ENCODE peak calls at places on chromosomes 1 and 21, in five cellular contexts. E is effector CD4-positive, alpha-beta T cell; R is AG20443; M is stimulated activated CD4-positive, alpha-beta T cell treated with anti-CD3 and anti-CD28 coated beads, Interleukin-12 subunit alpha, Interleukin-12 subunit beta, amount 100 ng/mL, for 48 hours; Y is CD4-positive, alpha-beta memory T cell. W is an unnamed sample.

GRCh38 chr1:186325239-186325638 is 49.8 kb downstream of the TPR start:
- DNase-seq in E (no peak), R (no peak), Y (peak; percentile 28), M (no peak), W (peak; percentile 12)

GRCh38 chr1:5889901-5890300 is 102.3 kb downstream of the NPHP4 start:
- DNase-seq in E (no peak), Y (no peak), R (no peak), M (no peak), W (no peak)

GRCh38 chr1:117967472-117967871 is 37.9 kb downstream of the WDR3 start:
- DNase-seq in M (no peak), Y (no peak), E (no peak), R (peak; percentile 37), W (no peak)

GRCh38 chr1:116706123-116706522 is 38.6 kb upstream of the IGSF3 start:
- DNase-seq in Y (no peak), M (no peak), E (no peak), R (no peak), W (no peak)

GRCh38 chr21:38438476-38438893 is 59.8 kb downstream of the ERG start:
- DNase-seq in E (no peak), M (no peak), R (peak; percentile 79), Y (no peak), W (no peak)

GRCh38 chr1:68904472-68904871 is 407.6 kb upstream of the DEPDC1 start:
- DNase-seq in M (no peak), Y (no peak), E (no peak), R (no peak), W (no peak)

GRCh38 chr1:237042892-237043576 is 1.1 kb downstream of the RYR2 start:
- DNase-seq in R (no peak), E (no peak), Y (no peak), M (no peak), W (no peak)

GRCh38 chr1:59229138-59229537 is 67.8 kb upstream of the FGGY start:
- DNase-seq in E (no peak), M (no peak), R (peak; percentile 39), Y (no peak), W (no peak)

GRCh38 chr1:210448293-210448892 is 119.7 kb downstream of the HHAT start:
- DNase-seq in M (no peak), R (peak; percentile 60), Y (peak; percentile 10), E (no peak), W (peak; percentile 5)

GRCh38 chr1:90488451-90488850 is 228.7 kb downstream of the BARHL2 start:
- DNase-seq in E (no peak), R (no peak), M (no peak), Y (no peak), W (no peak)

GRCh38 chr1:71298633-71299032 is 217.8 kb upstream of the ZRANB2 start:
- DNase-seq in M (no peak), Y (no peak), E (no peak), R (peak; percentile 16), W (no peak)

GRCh38 chr1:218986816-218987215 is 186.9 kb upstream of the LYPLAL1 start:
- DNase-seq in E (no peak), R (no peak), M (no peak), Y (no peak), W (no peak)

GRCh38 chr1:181936768-181937581 is 124.5 kb downstream of the ZNF648 start:
- DNase-seq in R (peak; percentile 22), Y (peak; percentile 24), E (no peak), M (peak; percentile 14), W (peak; percentile 17)

GRCh38 chr1:58789322-58789856 is 5.5 kb upstream of the JUN start:
- DNase-seq in M (no peak), E (no peak), R (no peak), Y (no peak), W (no peak)

GRCh38 chr1:171995573-171995972 is 154.3 kb downstream of the DNM3 start:
- DNase-seq in M (no peak), Y (no peak), E (no peak), R (no peak), W (no peak)

GRCh38 chr1:230550428-230550827 is 91.9 kb upstream of the COG2 start:
- DNase-seq in R (no peak), M (no peak), Y (no peak), E (no peak), W (no peak)

GRCh38 chr1:11862890-11863289 is 4.1 kb upstream of the NPPB start:
- DNase-seq in R (peak; percentile 49), M (no peak), E (no peak), Y (no peak), W (no peak)

GRCh38 chr1:1088036-1088800 is 14.1 kb upstream of the RNF223 start:
- DNase-seq in R (no peak), M (no peak), E (no peak), Y (no peak), W (no peak)

GRCh38 chr1:161300478-161300877 is 9.3 kb downstream of the MPZ start:
- DNase-seq in R (no peak), M (no peak), E (no peak), Y (no peak), W (no peak)

GRCh38 chr1:176543360-176544136 is 80.6 kb downstream of the PAPPA2 start:
- DNase-seq in Y (no peak), E (no peak), R (no peak), M (no peak), W (no peak)

GRCh38 chr1:12595839-12596821 is 21.9 kb downstream of the DHRS3 start:
- DNase-seq in Y (no peak), M (no peak), E (no peak), R (peak; percentile 96), W (no peak)

GRCh38 chr1:201456499-201457309 is 12.3 kb downstream of the PHLDA3 start:
- DNase-seq in M (no peak), R (peak; percentile 90), E (no peak), Y (no peak), W (no peak)

GRCh38 chr1:76336951-76337371 is 262.4 kb downstream of the ST6GALNAC3 start:
- DNase-seq in R (peak; percentile 90), Y (no peak), M (no peak), E (no peak), W (no peak)

GRCh38 chr1:9149151-9149550 is 20.2 kb upstream of the GPR157 start:
- DNase-seq in E (no peak), R (no peak), Y (no peak), M (no peak), W (no peak)

GRCh38 chr1:204320413-204320812 is 39.3 kb downstream of the PLEKHA6 start:
- DNase-seq in E (no peak), M (peak; percentile 13), Y (no peak), R (peak; percentile 59), W (no peak)

W was measured in CMK.